ENCODE peak calls at places on chromosomes 2 and 18, in seven cellular contexts. I is astrocyte of the cerebellum, P is right atrium auricular region, E is fibroblast of lung, A is OCI-LY7, C is tibial artery, M is kidney epithelial cell. F is an unnamed sample.

GRCh38 chr18:50401888-50402287 is 27.0 kb downstream of the SKA1 start:
- DNase-seq in I (peak), P (no peak), E (peak), A (no peak), C (no peak), M (no peak), F (peak)

GRCh38 chr18:46250084-46250811 is 146.1 kb downstream of the HAUS1 start:
- DNase-seq in I (peak), P (no peak), E (peak), A (peak), C (no peak), M (peak), F (peak)

GRCh38 chr2:61853086-61853847 is 593 bp downstream of the FAM161A start:
- DNase-seq in I (no peak), P (no peak), E (peak), A (peak), C (no peak), M (no peak), F (peak)

GRCh38 chr2:85920810-85921545 is 32.2 kb upstream of the ST3GAL5 start:
- DNase-seq in I (no peak), P (peak), E (peak), A (no peak), C (no peak), M (no peak), F (peak)

GRCh38 chr2:47249427-47249826 is 94.3 kb upstream of the STPG4 start:
- DNase-seq in I (no peak), P (no peak), E (peak), A (no peak), C (no peak), M (no peak), F (no peak)

GRCh38 chr2:238942080-238942761 is 94.3 kb downstream of the TWIST2 start:
- DNase-seq in I (no peak), P (peak), E (no peak), A (no peak), C (peak), M (no peak), F (no peak)

GRCh38 chr18:43012951-43013350 is 102.5 kb downstream of the RIT2 start:
- DNase-seq in I (no peak), P (no peak), E (no peak), A (no peak), C (no peak), M (no peak), F (peak)

GRCh38 chr2:9554841-9555337 is 741 bp downstream of the ADAM17 start:
- DNase-seq in I (peak), P (peak), E (peak), A (peak), C (no peak), M (no peak), F (peak)

GRCh38 chr2:235216901-235217300 is 265.1 kb downstream of the SH3BP4 start:
- DNase-seq in I (no peak), P (peak), E (peak), A (no peak), C (no peak), M (no peak), F (peak)

GRCh38 chr2:27092696-27093429 is 6.3 kb downstream of the KHK start:
- DNase-seq in I (no peak), P (no peak), E (no peak), A (no peak), C (no peak), M (no peak), F (no peak)

GRCh38 chr2:7016884-7017283 is 99.7 kb downstream of the RNF144A start:
- DNase-seq in I (no peak), P (no peak), E (no peak), A (no peak), C (no peak), M (no peak), F (no peak)

GRCh38 chr2:160752475-160753330 is 259.1 kb upstream of the RBMS1 start:
- DNase-seq in I (no peak), P (no peak), E (peak), A (no peak), C (no peak), M (no peak), F (peak)

GRCh38 chr2:43157506-43158232 is 68.7 kb downstream of the ZFP36L2 start:
- DNase-seq in I (no peak), P (no peak), E (no peak), A (no peak), C (no peak), M (no peak), F (no peak)

GRCh38 chr2:48694143-48694542 is 61.4 kb downstream of the LHCGR start:
- DNase-seq in I (peak), P (no peak), E (peak), A (no peak), C (no peak), M (peak), F (peak)

GRCh38 chr2:219469186-219469724 is 29.4 kb upstream of the GMPPA start:
- DNase-seq in I (no peak), P (no peak), E (peak), A (no peak), C (peak), M (no peak), F (peak)

GRCh38 chr2:162963156-162963555 is 124.6 kb upstream of the KCNH7 start:
- DNase-seq in I (no peak), P (no peak), E (no peak), A (no peak), C (no peak), M (no peak), F (no peak)

GRCh38 chr2:109174214-109174613 is 45.2 kb downstream of the SH3RF3 start:
- DNase-seq in I (no peak), P (no peak), E (no peak), A (no peak), C (peak), M (no peak), F (no peak)

GRCh38 chr2:59296279-59296678 is 1055.2 kb upstream of the FANCL start:
- DNase-seq in I (no peak), P (no peak), E (no peak), A (no peak), C (no peak), M (no peak), F (no peak)

GRCh38 chr18:50697509-50697908 is 122.3 kb downstream of the MRO start:
- DNase-seq in I (no peak), P (no peak), E (no peak), A (no peak), C (peak), M (no peak), F (no peak)

GRCh38 chr2:71850306-71850801 is 297.3 kb downstream of the CYP26B1 start:
- DNase-seq in I (no peak), P (peak), E (no peak), A (no peak), C (peak), M (no peak), F (no peak)

GRCh38 chr18:3593904-3594759 is 144.2 kb downstream of the TGIF1 start:
- DNase-seq in I (peak), P (peak), E (peak), A (peak), C (peak), M (peak), F (peak)

GRCh38 chr18:62369129-62369644 is 44.1 kb downstream of the TNFRSF11A start:
- DNase-seq in I (no peak), P (no peak), E (no peak), A (no peak), C (no peak), M (no peak), F (no peak)
- H3K4me3 ChIP-seq in I (no peak), P (no peak), E (no peak), A (no peak), C (no peak), M (no peak), F (no peak)

DNA sequence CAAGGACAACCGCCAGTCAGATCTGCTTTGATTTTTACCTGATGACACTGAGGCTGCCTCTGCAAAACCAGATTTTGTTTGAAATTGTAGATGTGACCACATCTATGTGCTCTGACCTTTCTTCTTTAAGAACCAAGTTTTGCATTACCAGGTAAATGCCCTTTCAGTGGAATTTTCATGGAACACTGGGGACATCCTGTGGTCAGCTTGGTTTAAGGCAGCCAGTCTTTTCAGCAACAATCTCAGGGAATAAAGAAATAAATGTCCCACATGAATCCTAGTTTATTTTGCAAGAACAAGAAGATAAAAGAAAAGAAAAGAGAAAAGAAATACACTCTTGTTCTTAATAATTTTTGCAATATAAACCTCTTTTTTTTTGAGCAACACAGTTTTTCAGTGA is 90.6 kb downstream of the POU3F3 start:
- DNase-seq in I (peak), P (no peak), E (peak), A (peak), C (no peak), M (no peak), F (peak)
- TF ChIP-seq CTCF in I (peak), P (peak), E (peak), A (peak), C (no peak), M (peak), F (no peak)

GRCh38 chr2:18384242-18384641 is 176.2 kb downstream of the RDH14 start:
- DNase-seq in I (no peak), P (no peak), E (peak), A (no peak), C (no peak), M (no peak), F (no peak)

GRCh38 chr2:18387479-18388206 is 172.8 kb downstream of the RDH14 start:
- DNase-seq in I (peak), P (peak), E (peak), A (peak), C (peak), M (peak), F (peak)
- H3K4me3 ChIP-seq in I (no peak), P (no peak), E (no peak), A (no peak), C (no peak), M (no peak), F (no peak)

GRCh38 chr2:189056200-189057106 is 82.3 kb downstream of the COL3A1 start:
- DNase-seq in I (no peak), P (no peak), E (peak), A (no peak), C (no peak), M (no peak), F (peak)
- TF ChIP-seq CTCF in I (no peak), P (no peak), E (no peak), A (no peak), C (no peak), M (no peak), F (no peak)

GRCh38 chr2:194087089-194087488 is 1569.9 kb upstream of the SLC39A10 start:
- DNase-seq in I (no peak), P (no peak), E (no peak), A (no peak), C (no peak), M (no peak), F (peak)
- H3K4me3 ChIP-seq in I (no peak), P (no peak), E (no peak), A (no peak), C (no peak), M (no peak), F (no peak)

DNA sequence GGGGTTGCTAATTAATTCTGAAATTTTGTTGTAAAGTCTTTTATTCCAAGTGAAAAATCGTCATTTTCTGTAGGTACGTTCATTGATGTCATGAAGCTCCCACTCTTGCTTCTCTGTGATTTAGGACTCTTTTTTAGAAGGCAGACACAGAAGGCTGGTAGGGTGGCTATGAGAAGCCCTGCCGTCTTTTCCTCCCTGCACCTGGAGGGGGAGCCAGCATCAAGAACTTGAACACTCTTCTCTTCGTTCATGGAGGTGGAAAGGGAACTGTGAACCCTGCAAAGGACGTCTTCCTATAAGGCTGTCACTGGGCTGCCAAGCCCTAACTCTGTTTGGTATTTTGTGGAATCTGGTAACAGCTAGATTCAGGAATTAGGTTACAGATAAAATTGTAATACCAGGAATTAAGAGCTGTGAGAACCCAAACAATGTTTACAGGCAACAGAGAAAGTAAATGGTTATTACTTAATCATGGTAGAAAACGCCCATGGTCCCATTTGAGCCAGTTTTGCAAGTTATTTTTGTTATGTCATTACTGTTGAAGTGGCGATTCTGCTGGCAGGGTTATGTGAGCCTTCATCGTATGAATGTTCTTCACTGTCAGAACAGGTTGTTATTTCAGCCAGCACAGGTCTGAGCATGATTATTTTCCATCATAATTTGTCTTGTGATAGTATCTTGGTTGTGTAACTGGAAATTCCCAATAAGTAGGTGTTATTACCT is 112.2 kb downstream of the OSBPL6 start:
- DNase-seq in I (no peak), P (no peak), E (no peak), A (peak), C (no peak), M (no peak), F (peak)
- TF ChIP-seq CTCF in I (peak), P (peak), E (peak), A (peak), C (no peak), M (peak), F (peak)

DNA sequence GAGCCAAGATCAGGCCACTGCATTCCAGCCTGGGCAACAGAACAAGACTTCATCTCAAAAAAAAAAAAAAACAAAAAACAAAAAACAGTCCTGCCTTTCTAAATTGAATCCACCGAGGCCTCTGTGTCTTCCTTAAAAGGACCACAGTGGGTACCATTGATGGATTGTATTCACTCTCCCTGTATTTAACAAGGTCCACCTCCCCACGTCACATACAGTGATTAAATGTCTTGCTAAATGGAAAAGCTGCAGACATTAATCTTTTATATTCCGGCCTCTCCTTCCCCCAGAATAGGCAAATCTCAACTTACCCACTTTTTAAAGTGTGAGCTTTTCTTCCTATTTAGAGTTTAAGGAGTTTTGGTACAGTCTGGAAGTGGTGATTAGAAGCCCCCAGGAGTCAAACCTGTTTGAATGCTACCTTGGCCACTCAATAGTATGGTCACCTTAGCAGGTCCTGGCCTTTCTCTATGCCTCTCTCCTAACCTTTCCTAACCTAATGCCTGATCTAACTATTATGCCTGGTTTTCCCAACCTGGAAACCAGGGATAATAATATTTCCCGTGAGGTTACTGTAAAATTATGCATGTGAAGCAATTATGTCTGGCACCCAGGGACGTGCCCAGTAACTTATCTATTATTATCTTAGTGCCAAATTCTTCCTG is 3.3 kb downstream of the NFE2L2 start:
- DNase-seq in I (no peak), P (no peak), E (peak), A (no peak), C (no peak), M (no peak), F (no peak)
- H3K4me3 ChIP-seq in I (peak), P (peak), E (peak), A (peak), C (peak), M (peak), F (peak)

F was measured in fibroblast of pulmonary artery.